ENCODE peak calls at places on chromosomes 6 and 20, in ten cellular contexts. X, F, A, M, O, K, L, B, U and S are unnamed samples.

GRCh38 chr20:53168491-53168890 is 196.3 kb downstream of the TSHZ2 start:
- DNase-seq in X (no peak), F (no peak), A (no peak), M (no peak), O (no peak), K (no peak), L (no peak), B (no peak), U (no peak), S (no peak)

GRCh38 chr20:62032606-62033368 is 32.9 kb downstream of the TAF4 start:
- DNase-seq in X (no peak), F (peak), A (no peak), M (no peak), O (no peak), K (no peak), L (peak), B (no peak), U (no peak), S (no peak)

GRCh38 chr6:94651239-94651638 is 926.1 kb upstream of the MANEA start:
- DNase-seq in X (no peak), F (no peak), A (no peak), M (no peak), O (no peak), K (no peak), L (no peak), B (no peak), U (no peak), S (no peak)

GRCh38 chr20:6185268-6185667 is 62.4 kb upstream of the FERMT1 start:
- DNase-seq in X (no peak), F (no peak), A (peak), M (no peak), O (no peak), K (no peak), L (no peak), B (no peak), U (no peak), S (no peak)

GRCh38 chr6:107064579-107065065 is 36.6 kb downstream of the MTRES1 start:
- DNase-seq in X (no peak), F (peak), A (no peak), M (no peak), O (peak), K (no peak), L (no peak), B (peak), U (peak), S (peak)

GRCh38 chr6:63802606-63803206 is 167.1 kb downstream of the PHF3 start:
- DNase-seq in X (no peak), F (peak), A (peak), M (no peak), O (peak), K (no peak), L (no peak), B (no peak), U (no peak), S (peak)

GRCh38 chr6:30364591-30364990 is 19.6 kb downstream of the RPP21 start:
- DNase-seq in X (no peak), F (no peak), A (peak), M (no peak), O (no peak), K (no peak), L (no peak), B (no peak), U (no peak), S (no peak)

GRCh38 chr6:33374359-33374910 is 17.2 kb upstream of the KIFC1 start:
- DNase-seq in X (no peak), F (no peak), A (no peak), M (no peak), O (no peak), K (no peak), L (no peak), B (no peak), U (no peak), S (peak)

GRCh38 chr6:160160450-160160849 is 38.8 kb downstream of the SLC22A1 start:
- DNase-seq in X (no peak), F (no peak), A (no peak), M (no peak), O (peak), K (no peak), L (no peak), B (no peak), U (peak), S (peak)

GRCh38 chr20:63136296-63136695 is 79.6 kb downstream of the YTHDF1 start:
- DNase-seq in X (no peak), F (no peak), A (no peak), M (no peak), O (no peak), K (peak), L (peak), B (no peak), U (no peak), S (no peak)

GRCh38 chr6:167948716-167949115 is 48.8 kb upstream of the KIF25 start:
- DNase-seq in X (no peak), F (no peak), A (no peak), M (no peak), O (no peak), K (no peak), L (no peak), B (no peak), U (no peak), S (no peak)

DNA sequence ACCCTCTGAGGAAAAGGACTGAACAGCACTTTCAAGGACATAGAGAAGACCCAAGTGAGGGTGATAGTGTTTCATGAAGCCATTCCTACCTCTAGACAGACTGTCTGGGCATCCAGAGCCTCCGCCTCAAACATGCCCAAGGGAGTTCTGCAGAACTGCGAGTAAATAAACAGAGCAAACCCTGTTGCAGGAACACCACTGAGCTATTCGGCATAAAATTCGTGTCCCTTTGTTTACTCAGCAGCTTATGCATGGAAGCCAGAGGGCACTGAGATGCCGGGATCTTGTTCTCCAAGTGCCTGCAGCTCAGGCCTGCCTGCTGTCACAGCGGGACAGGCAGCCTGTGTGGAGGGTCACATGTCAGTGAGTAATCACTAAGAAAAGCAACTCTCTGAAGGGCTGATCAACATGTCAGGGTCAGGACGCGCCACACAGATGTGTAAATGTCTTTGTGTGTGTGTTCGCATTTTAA is 164.9 kb upstream of the HEY2 start:
- DNase-seq in X (no peak), F (no peak), A (peak), M (peak), O (peak), K (no peak), L (peak), B (no peak), U (no peak), S (peak)
- TF ChIP-seq CTCF in X (no peak), F (no peak), A (no peak), M (peak), O (no peak), K (no peak), L (no peak), B (no peak), U (no peak), S (no peak)

GRCh38 chr6:31498748-31499147 is 803 bp downstream of the MICB start:
- DNase-seq in X (no peak), F (no peak), A (peak), M (no peak), O (no peak), K (no peak), L (no peak), B (no peak), U (no peak), S (no peak)
- H3K4me3 ChIP-seq in X (no peak), F (peak), A (peak), M (peak), O (peak), K (peak), L (no peak), B (peak), U (peak), S (peak)

GRCh38 chr6:158708239-158708638 is 58.4 kb downstream of the SYTL3 start:
- DNase-seq in X (no peak), F (peak), A (no peak), M (no peak), O (peak), K (no peak), L (no peak), B (no peak), U (no peak), S (peak)
- TF ChIP-seq CTCF in X (no peak), F (peak), A (no peak), M (no peak), O (peak), K (no peak), L (no peak), B (peak), U (no peak), S (peak)

GRCh38 chr6:132919476-132919875 is 105.1 kb downstream of the RPS12 start:
- DNase-seq in X (peak), F (peak), A (peak), M (peak), O (peak), K (peak), L (peak), B (peak), U (peak), S (peak)

GRCh38 chr6:132919028-132919427 is 104.7 kb downstream of the RPS12 start:
- DNase-seq in X (no peak), F (peak), A (peak), M (no peak), O (no peak), K (no peak), L (no peak), B (peak), U (no peak), S (peak)
- H3K4me3 ChIP-seq in X (no peak), F (no peak), A (no peak), M (peak), O (no peak), K (no peak), L (peak), B (peak), U (no peak), S (no peak)

DNA sequence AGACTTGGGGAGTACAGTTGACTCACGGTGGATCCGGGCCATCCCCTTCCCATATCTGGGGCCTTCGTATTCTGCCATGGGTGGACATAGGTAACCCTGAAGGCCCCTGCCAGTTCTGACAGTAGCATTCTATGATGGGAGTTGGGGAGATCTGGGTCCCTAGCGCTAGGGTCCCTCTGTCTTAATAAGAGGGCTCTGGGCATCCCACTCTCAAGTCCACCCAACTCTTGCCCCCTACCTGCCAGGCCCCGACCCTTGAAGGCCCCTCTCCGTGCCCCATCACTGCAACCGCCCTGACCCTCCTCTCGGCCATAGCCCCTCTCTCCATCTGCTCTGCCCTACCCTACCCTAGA is 6.5 kb upstream of the CAPN11 start:
- DNase-seq in X (no peak), F (no peak), A (no peak), M (no peak), O (no peak), K (no peak), L (no peak), B (no peak), U (no peak), S (no peak)
- TF ChIP-seq CTCF in X (no peak), F (no peak), A (no peak), M (no peak), O (no peak), K (no peak), L (no peak), B (no peak), U (no peak), S (no peak)

GRCh38 chr6:16135078-16135477 is 6.2 kb downstream of the MYLIP start:
- DNase-seq in X (no peak), F (peak), A (no peak), M (no peak), O (no peak), K (no peak), L (no peak), B (no peak), U (no peak), S (peak)
- H3K4me3 ChIP-seq in X (no peak), F (no peak), A (no peak), M (peak), O (no peak), K (no peak), L (no peak), B (no peak), U (no peak), S (no peak)

DNA sequence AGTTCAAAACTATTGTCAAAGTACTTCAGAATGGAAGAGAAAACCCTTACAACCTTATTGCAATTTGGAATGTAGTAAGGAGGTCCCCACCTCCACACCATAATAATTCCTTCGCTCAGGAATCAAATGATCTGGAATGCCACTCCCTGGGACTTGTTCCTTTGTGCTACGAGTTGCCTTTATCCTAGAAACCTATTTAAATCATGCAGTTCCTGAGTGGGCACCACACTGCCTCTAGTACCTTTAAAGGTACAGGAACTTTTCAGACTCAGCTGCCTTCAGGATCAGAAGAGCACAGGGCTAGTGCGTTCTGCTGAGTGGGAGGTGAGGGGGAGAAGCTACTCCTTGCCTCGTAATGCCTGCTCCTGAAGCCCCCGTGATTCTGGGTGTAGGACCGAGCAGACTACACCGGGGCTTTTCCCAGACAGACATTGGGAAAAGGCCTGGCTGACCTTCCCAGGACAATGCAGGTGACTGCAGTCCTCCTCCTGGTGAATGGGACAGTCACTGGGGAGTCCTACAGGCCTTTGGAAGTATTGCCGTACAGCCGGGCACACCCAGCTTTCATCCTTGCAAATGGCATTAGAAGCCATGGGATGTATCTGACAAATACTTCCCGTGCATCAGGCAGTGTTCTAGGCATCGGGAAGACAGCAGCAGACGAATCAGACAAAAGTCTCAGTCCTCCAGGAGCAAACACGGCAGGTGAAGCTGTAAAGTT is 11.8 kb upstream of the TUBB2B start:
- DNase-seq in X (no peak), F (no peak), A (peak), M (no peak), O (no peak), K (no peak), L (no peak), B (no peak), U (no peak), S (no peak)
- TF ChIP-seq CTCF in X (peak), F (no peak), A (peak), M (no peak), O (peak), K (peak), L (no peak), B (no peak), U (peak), S (peak)

DNA sequence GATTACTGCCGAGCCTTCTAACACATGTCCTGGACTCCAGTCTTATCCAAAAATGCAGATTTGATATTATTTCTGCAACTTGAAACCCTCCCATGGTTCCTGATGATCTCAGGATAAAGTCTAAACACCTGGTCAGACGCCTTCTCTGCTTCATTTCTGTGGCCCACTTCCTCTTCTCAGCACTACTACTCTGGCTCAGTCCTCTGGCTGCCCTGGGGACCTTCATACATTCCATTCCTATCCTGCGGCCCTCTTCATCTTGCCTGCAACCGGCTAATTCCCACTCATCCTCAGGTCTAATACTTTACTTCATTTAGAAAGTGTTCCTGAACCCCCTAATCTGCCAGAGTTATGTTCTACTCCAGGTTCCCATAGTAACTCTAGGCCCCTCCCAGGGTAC is 19.0 kb downstream of the MAN1A1 start:
- DNase-seq in X (no peak), F (no peak), A (no peak), M (no peak), O (no peak), K (no peak), L (no peak), B (no peak), U (no peak), S (no peak)
- H3K4me3 ChIP-seq in X (no peak), F (no peak), A (no peak), M (no peak), O (no peak), K (no peak), L (no peak), B (no peak), U (no peak), S (no peak)

GRCh38 chr6:41427642-41428401 is 92.4 kb downstream of the NCR2 start:
- DNase-seq in X (no peak), F (no peak), A (peak), M (peak), O (no peak), K (peak), L (peak), B (no peak), U (peak), S (no peak)
- TF ChIP-seq CTCF in X (no peak), F (no peak), A (no peak), M (peak), O (no peak), K (peak), L (no peak), B (no peak), U (peak), S (no peak)